ENCODE peak calls at places on chromosomes 16 and 17, in four cellular contexts. W, M, L and Y are unnamed samples.

GRCh38 chr16:4317471-4318170 is 1.8 kb downstream of the GLIS2 start:
- DNase-seq in W (peak), M (no peak), L (no peak), Y (peak)

GRCh38 chr16:71426069-71426879 is 15.6 kb downstream of the TLE7 start:
- DNase-seq in W (peak), M (no peak), L (peak), Y (peak)

GRCh38 chr17:30449480-30449879 is 27.7 kb upstream of the GOSR1 start:
- DNase-seq in W (peak), M (peak), L (no peak), Y (peak)

GRCh38 chr17:68290268-68290954 is 516 bp downstream of the SLC16A6 start:
- DNase-seq in W (no peak), M (peak), L (peak), Y (no peak)

GRCh38 chr17:78492116-78492799 is 84.9 kb downstream of the DNAH17 start:
- DNase-seq in W (no peak), M (no peak), L (no peak), Y (no peak)

GRCh38 chr16:74868501-74868900 is 93.9 kb upstream of the FA2H start:
- DNase-seq in W (peak), M (peak), L (no peak), Y (peak)

GRCh38 chr16:84754353-84754856 is 54.6 kb downstream of the USP10 start:
- DNase-seq in W (peak), M (peak), L (peak), Y (peak)

GRCh38 chr17:43676471-43676870 is 14.7 kb upstream of the MEOX1 start:
- DNase-seq in W (no peak), M (no peak), L (no peak), Y (peak)

GRCh38 chr16:86480444-86480843 is 29.9 kb upstream of the FOXF1 start:
- DNase-seq in W (no peak), M (no peak), L (no peak), Y (no peak)

GRCh38 chr16:86485746-86486145 is 24.6 kb upstream of the FOXF1 start:
- DNase-seq in W (no peak), M (no peak), L (no peak), Y (no peak)

GRCh38 chr16:86481607-86482006 is 28.7 kb upstream of the FOXF1 start:
- DNase-seq in W (no peak), M (no peak), L (no peak), Y (no peak)

GRCh38 chr16:86479419-86479818 is 30.9 kb upstream of the FOXF1 start:
- DNase-seq in W (no peak), M (no peak), L (no peak), Y (no peak)

GRCh38 chr16:86484240-86484639 is 26.1 kb upstream of the FOXF1 start:
- DNase-seq in W (no peak), M (no peak), L (no peak), Y (no peak)
- TF ChIP-seq CTCF in W (no peak), M (no peak), L (no peak), Y (no peak)

DNA sequence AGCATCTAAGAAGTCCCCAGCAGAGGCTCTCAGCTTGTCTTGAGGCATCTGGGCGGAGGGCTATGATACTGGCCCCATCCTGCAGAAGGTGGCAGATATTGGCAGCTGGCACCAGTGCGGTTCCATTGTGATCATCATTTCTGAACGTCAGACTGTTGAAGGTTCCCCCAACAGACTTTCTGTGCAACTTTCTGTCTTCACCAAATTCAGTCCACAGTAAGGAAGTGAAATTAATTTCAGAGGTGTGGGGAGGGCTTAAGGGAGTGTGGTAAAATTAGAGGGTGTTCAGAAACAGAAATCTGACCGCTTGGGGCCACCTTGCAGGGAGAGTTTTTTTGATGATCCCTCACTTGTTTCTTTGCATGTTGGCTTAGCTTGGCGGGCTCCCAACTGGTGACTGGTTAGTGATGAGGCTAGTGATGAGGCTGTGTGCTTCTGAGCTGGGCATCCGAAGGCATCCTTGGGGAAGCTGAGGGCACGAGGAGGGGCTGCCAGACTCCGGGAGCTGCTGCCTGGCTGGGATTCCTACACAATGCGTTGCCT is at the start of gene CIITA:
- DNase-seq in W (peak), M (peak), L (peak), Y (peak)
- H3K4me3 ChIP-seq in W (no peak), M (peak), L (peak), Y (no peak)

GRCh38 chr16:13332713-13333255 is 431.4 kb downstream of the SHISA9 start:
- DNase-seq in W (no peak), M (no peak), L (no peak), Y (no peak)

GRCh38 chr16:13335894-13336293 is 434.5 kb downstream of the SHISA9 start:
- DNase-seq in W (no peak), M (no peak), L (no peak), Y (no peak)

GRCh38 chr16:13333336-13333735 is 431.9 kb downstream of the SHISA9 start:
- DNase-seq in W (no peak), M (no peak), L (no peak), Y (no peak)

GRCh38 chr16:13337482-13337881 is 436.1 kb downstream of the SHISA9 start:
- DNase-seq in W (no peak), M (no peak), L (no peak), Y (no peak)

DNA sequence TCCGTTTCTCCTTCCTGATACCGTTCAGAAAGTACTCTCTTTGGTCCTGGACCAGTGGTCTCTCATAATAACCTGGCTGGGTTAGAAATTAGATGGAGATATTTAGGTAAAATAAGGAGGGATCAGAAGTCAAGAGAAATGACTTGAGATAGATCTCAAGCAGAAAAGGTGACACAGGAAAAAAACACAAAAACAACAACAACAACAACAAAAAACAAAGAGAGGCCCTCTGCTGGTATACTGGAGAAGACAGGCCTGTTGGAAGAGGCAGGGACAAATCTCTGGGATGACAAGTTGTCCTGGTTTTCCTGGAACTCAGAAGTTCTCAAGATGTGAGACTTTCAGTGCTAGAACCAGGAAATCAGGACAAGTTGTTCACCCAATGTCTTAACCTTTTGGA is 430.5 kb downstream of the SHISA9 start:
- DNase-seq in W (no peak), M (no peak), L (no peak), Y (no peak)
- TF ChIP-seq CTCF in W (no peak), M (no peak), L (no peak), Y (no peak)

DNA sequence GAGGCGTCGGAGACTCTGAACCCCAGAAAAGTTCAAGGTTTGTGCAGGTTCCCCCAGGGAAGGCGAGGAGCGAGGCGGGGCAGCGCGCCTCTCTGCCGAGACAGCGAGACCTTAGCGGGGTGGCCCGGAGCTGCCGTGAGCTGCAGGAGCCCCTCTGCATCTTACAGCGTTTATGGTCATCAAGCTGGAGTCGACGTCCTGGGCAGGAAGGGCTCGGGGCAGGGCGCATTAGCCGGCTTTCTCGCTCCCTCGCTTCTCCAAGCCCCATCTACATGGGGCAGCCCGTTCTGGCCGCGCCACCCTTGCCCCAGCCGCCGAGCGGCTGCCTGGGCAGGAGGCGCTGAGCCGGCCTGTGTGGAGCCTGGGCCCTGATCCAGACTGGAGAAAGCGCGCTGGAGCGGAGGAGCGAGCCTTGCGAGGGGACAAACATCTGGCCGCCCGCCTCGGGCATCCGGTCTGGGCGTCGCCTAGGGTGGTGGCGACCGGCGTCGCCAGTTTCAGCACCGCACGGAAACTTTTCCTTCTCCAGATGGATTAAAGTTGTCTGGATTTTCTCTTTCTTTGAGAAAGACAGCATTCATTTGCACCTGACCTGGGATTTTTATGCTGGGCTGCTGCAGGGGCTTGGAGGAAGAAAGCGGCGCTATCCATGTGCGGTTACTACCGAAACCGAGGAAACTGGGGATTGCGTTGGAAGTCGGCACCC is 750 bp downstream of the TMEM132E start:
- DNase-seq in W (no peak), M (peak), L (no peak), Y (peak)
- H3K4me3 ChIP-seq in W (no peak), M (peak), L (peak), Y (no peak)

DNA sequence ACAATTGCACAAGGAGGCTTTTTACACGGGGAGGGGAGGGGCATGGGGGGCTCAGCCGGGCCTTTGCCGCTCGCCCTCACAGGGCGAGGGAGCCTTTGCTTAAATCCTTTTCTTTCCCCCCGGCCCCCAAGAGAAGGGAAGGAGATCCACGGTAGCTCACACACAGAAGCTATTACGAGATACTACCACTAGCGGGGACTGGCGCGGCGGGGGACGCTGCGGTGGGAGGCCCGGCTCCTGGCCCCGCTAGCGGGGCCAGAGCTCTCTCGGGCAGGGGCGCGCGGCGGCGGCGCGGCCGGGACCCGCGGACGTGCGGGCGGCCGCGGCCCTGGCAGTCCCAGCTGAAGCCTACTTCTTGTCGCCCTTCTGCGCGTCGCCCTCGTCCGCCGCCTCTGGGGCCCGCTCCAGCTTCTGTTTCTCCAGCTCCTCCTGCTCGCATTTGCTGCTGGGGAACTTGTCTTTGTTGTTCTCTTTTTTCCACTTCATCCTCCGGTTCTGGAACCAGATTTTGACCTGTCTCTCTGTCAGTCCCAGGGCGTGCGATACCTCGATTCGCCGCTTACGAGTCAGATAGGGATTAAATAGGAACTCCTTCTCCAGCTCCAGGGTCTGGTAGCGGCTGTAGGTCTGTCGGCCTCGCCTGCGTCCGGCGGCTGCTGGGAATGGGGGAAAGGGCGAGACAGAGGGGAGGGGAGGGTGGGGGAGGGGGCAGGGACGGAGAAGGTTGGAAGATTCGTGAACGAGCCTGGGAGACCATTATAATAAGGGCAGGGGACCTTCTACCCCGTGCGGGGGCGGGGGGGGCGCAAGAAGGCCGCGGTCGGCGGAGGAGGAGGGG is 2.0 kb downstream of the HOXB8 start:
- DNase-seq in W (peak), M (no peak), L (peak), Y (no peak)
- TF ChIP-seq CTCF in W (peak), M (peak), L (peak), Y (peak)

DNA sequence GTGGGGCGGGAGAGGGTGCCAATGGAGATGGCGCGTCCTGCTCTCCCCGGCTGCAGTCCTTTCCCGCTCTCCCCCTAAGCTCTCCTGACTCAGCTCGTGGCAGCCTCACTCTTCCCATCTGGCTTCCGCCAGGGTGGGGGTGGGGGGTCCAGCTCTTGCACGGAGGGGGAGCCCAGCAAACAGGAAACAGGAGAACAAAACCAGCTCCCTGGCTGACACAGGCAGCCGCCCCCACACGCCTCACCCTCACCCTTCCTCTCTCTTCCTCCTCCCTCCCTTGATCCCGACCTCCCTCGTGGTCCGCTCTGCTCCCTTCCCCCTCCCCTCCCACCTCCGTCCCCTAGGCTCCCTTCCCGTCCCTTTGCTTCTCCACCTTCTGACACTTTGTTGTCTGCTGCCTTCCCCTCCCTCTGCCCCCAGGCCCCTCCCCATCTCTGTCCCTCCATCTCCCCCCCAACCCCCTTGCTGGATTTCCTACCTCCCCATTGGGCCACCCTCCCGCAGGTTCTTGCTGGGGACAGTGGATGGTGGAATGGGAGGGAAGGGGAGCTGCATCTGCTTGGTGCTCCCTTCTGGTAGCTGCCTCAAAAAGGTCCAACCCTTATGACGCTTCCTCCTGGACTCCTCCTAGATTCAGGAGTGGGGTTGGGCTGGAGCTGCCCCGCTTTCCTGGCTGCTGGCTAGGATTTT is 23.7 kb downstream of the ARHGAP23 start:
- DNase-seq in W (peak), M (peak), L (no peak), Y (peak)
- H3K4me3 ChIP-seq in W (peak), M (peak), L (no peak), Y (peak)